ENCODE peak calls at places on chromosome 10, in five cellular contexts. Y is dorsolateral prefrontal cortex, G is NCI-H1417, Q is transverse colon, K is AG10803. C is an unnamed sample.

GRCh38 chr10:24174014-24174413 is 34.9 kb upstream of the KIAA1217 start:
- DNase-seq in Y (no peak), G (no peak), Q (no peak), K (no peak), C (no peak)

GRCh38 chr10:28708921-28709461 is 31.7 kb downstream of the BAMBI start:
- DNase-seq in Y (no peak), G (no peak), Q (no peak), K (no peak), C (no peak)

GRCh38 chr10:58438340-58438739 is 53.1 kb downstream of the TFAM start:
- DNase-seq in Y (no peak), G (no peak), Q (no peak), K (peak), C (peak)

GRCh38 chr10:108208732-108209131 is 1044.2 kb upstream of the SORCS1 start:
- DNase-seq in Y (no peak), G (no peak), Q (no peak), K (no peak), C (no peak)

GRCh38 chr10:116808706-116809105 is 40.6 kb upstream of the ENO4 start:
- DNase-seq in Y (no peak), G (no peak), Q (no peak), K (no peak), C (no peak)

GRCh38 chr10:78960316-78960800 is 108.4 kb upstream of the ZMIZ1 start:
- DNase-seq in Y (peak), G (no peak), Q (peak), K (peak), C (peak)

GRCh38 chr10:89535185-89536012 is at the start of gene SLC16A12:
- DNase-seq in Y (no peak), G (no peak), Q (no peak), K (no peak), C (no peak)

GRCh38 chr10:43691503-43691902 is 42.8 kb upstream of the ZNF32 start:
- DNase-seq in Y (no peak), G (no peak), Q (no peak), K (peak), C (peak)

GRCh38 chr10:34407227-34407626 is 407.9 kb downstream of the PARD3 start:
- DNase-seq in Y (no peak), G (no peak), Q (no peak), K (peak), C (no peak)

GRCh38 chr10:3111626-3112220 is 44.4 kb downstream of the PFKP start:
- DNase-seq in Y (no peak), G (no peak), Q (no peak), K (no peak), C (peak)

GRCh38 chr10:7388602-7389001 is 22.2 kb downstream of the SFMBT2 start:
- DNase-seq in Y (no peak), G (no peak), Q (no peak), K (no peak), C (no peak)

GRCh38 chr10:30494558-30494957 is 60.6 kb downstream of the MAP3K8 start:
- DNase-seq in Y (no peak), G (no peak), Q (no peak), K (no peak), C (no peak)

GRCh38 chr10:94320285-94320914 is 42.3 kb downstream of the NOC3L start:
- DNase-seq in Y (peak), G (peak), Q (peak), K (peak), C (peak)

GRCh38 chr10:13306103-13306502 is 6.2 kb upstream of the PHYH start:
- DNase-seq in Y (no peak), G (no peak), Q (no peak), K (no peak), C (no peak)

GRCh38 chr10:132939957-132940790 is 2.2 kb downstream of the CFAP46 start:
- DNase-seq in Y (peak), G (peak), Q (peak), K (peak), C (peak)

GRCh38 chr10:131692176-131692575 is 208.6 kb upstream of the PPP2R2D start:
- DNase-seq in Y (no peak), G (no peak), Q (no peak), K (no peak), C (no peak)

GRCh38 chr10:13270877-13271551 is 28.9 kb downstream of the PHYH start:
- DNase-seq in Y (no peak), G (no peak), Q (peak), K (peak), C (peak)

GRCh38 chr10:103564799-103565365 is 71.4 kb downstream of the NEURL1 start:
- DNase-seq in Y (no peak), G (no peak), Q (peak), K (no peak), C (peak)

GRCh38 chr10:37010741-37011140 is 114.7 kb upstream of the ANKRD30A start:
- DNase-seq in Y (no peak), G (no peak), Q (no peak), K (no peak), C (no peak)

GRCh38 chr10:18681971-18682403 is 22.8 kb downstream of the ARL5B start:
- DNase-seq in Y (no peak), G (no peak), Q (no peak), K (peak), C (peak)

GRCh38 chr10:79242620-79243152 is 104.6 kb upstream of the PPIF start:
- DNase-seq in Y (peak), G (peak), Q (peak), K (peak), C (peak)

C was measured in GM23248.